ENCODE peak calls at places on chromosome 21, in six cellular contexts. Q is sigmoid colon, Z is breast epithelium, K is aorta, P is A549, X is psoas muscle. A is an unnamed sample.

GRCh38 chr21:15207635-15208370 is 143.0 kb upstream of the NRIP1 start:
- DNase-seq in Q (no peak), Z (no peak), K (no peak), P (no peak), X (no peak), A (no peak)

GRCh38 chr21:35868005-35868868 is 192.1 kb downstream of the SETD4 start:
- DNase-seq in Q (no peak), Z (no peak), K (no peak), P (no peak), X (no peak), A (no peak)

GRCh38 chr21:39924577-39925308 is 57.5 kb downstream of the PCP4 start:
- DNase-seq in Q (no peak), Z (no peak), K (no peak), P (no peak), X (no peak), A (no peak)

GRCh38 chr21:14071902-14072734 is 138.6 kb downstream of the LIPI start:
- DNase-seq in Q (no peak), Z (no peak), K (no peak), P (no peak), X (no peak), A (no peak)

GRCh38 chr21:43645414-43645891 is 13.8 kb downstream of the HSF2BP start:
- DNase-seq in Q (peak; percentile 73), Z (no peak), K (peak; percentile 70), P (peak; percentile 90), X (no peak), A (peak; percentile 50)

GRCh38 chr21:35833388-35833787 is 226.9 kb downstream of the SETD4 start:
- DNase-seq in Q (no peak), Z (no peak), K (no peak), P (no peak), X (no peak), A (no peak)

GRCh38 chr21:36456714-36457399 is 23.1 kb downstream of the CLDN14 start:
- DNase-seq in Q (peak; percentile 22), Z (no peak), K (no peak), P (no peak), X (no peak), A (no peak)

GRCh38 chr21:43827015-43827611 is 37.7 kb downstream of the RRP1 start:
- DNase-seq in Q (peak; percentile 60), Z (no peak), K (peak; percentile 77), P (peak; percentile 41), X (peak; percentile 64), A (no peak)

GRCh38 chr21:26067836-26068401 is 102.7 kb downstream of the APP start:
- DNase-seq in Q (no peak), Z (no peak), K (no peak), P (no peak), X (no peak), A (no peak)

GRCh38 chr21:43866659-43867331 is 1.8 kb downstream of the AGPAT3 start:
- DNase-seq in Q (no peak), Z (no peak), K (no peak), P (no peak), X (no peak), A (no peak)

GRCh38 chr21:38766987-38767722 is 38.6 kb upstream of the ETS2 start:
- DNase-seq in Q (no peak), Z (no peak), K (no peak), P (no peak), X (no peak), A (no peak)

GRCh38 chr21:26123012-26123411 is 47.6 kb downstream of the APP start:
- DNase-seq in Q (no peak), Z (no peak), K (no peak), P (no peak), X (no peak), A (no peak)

GRCh38 chr21:32705901-32706300 is 21.9 kb downstream of the SYNJ1 start:
- DNase-seq in Q (no peak), Z (no peak), K (no peak), P (no peak), X (no peak), A (no peak)

GRCh38 chr21:34770581-34770980 is 101.8 kb downstream of the CLIC6 start:
- DNase-seq in Q (no peak), Z (no peak), K (no peak), P (no peak), X (no peak), A (no peak)
- H3K27ac ChIP-seq in Q (no peak overlapping the region), Z (no peak overlapping the region), K (no peak overlapping the region), P (peak overlapping the region; percentile 74), X (no peak overlapping the region), A (no peak overlapping the region)

GRCh38 chr21:29647353-29647781 is 292.4 kb downstream of the GRIK1 start:
- DNase-seq in Q (no peak), Z (no peak), K (no peak), P (no peak), X (no peak), A (no peak)
- H3K27ac ChIP-seq in Q (no peak overlapping the region), Z (no peak overlapping the region), K (no peak overlapping the region), P (no peak overlapping the region), X (no peak overlapping the region), A (no peak overlapping the region)

DNA sequence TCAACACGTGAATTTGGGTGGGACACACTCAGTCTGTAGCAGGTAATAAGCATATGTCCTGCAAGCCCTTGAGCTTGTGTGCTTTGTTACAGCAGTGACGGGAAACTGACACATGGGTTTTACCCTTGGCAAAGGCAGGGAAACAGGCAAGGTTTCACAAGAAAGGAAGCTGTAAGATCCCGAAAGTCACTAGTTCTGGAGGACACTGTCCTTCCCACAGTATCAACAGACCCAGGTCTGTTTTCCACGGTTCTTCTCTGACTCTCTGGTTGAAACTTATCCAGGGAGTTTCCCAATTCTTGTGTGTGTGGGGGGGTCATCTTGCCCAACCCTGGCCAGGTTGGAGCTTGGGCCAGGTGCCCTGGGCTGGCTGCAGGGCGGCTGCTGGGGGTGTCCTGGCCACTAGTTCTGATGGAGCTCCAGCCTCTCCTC is 29.3 kb upstream of the ZBTB21 start:
- DNase-seq in Q (peak; percentile 63), Z (no peak), K (no peak), P (no peak), X (no peak), A (peak; percentile 27)
- H3K27ac ChIP-seq in Q (no peak overlapping the region), Z (peak overlapping the region; percentile 66), K (no peak overlapping the region), P (no peak overlapping the region), X (peak overlapping the region; percentile 16), A (no peak overlapping the region)

GRCh38 chr21:37554661-37555379 is 188.2 kb downstream of the DYRK1A start:
- DNase-seq in Q (no peak), Z (no peak), K (no peak), P (no peak), X (no peak), A (no peak)
- H3K27ac ChIP-seq in Q (no peak overlapping the region), Z (no peak overlapping the region), K (no peak overlapping the region), P (no peak overlapping the region), X (peak overlapping the region; percentile 89), A (no peak overlapping the region)

GRCh38 chr21:45110873-45111624 is 36.7 kb downstream of the ADARB1 start:
- DNase-seq in Q (peak; percentile 47), Z (no peak), K (no peak), P (no peak), X (no peak), A (no peak)

GRCh38 chr21:45108808-45109800 is 34.7 kb downstream of the ADARB1 start:
- DNase-seq in Q (no peak), Z (no peak), K (no peak), P (no peak), X (no peak), A (no peak)

GRCh38 chr21:45109831-45110492 is 35.6 kb downstream of the ADARB1 start:
- DNase-seq in Q (no peak), Z (no peak), K (no peak), P (no peak), X (no peak), A (no peak)

GRCh38 chr21:45105906-45106485 is 31.6 kb downstream of the ADARB1 start:
- DNase-seq in Q (no peak), Z (no peak), K (no peak), P (no peak), X (no peak), A (no peak)

DNA sequence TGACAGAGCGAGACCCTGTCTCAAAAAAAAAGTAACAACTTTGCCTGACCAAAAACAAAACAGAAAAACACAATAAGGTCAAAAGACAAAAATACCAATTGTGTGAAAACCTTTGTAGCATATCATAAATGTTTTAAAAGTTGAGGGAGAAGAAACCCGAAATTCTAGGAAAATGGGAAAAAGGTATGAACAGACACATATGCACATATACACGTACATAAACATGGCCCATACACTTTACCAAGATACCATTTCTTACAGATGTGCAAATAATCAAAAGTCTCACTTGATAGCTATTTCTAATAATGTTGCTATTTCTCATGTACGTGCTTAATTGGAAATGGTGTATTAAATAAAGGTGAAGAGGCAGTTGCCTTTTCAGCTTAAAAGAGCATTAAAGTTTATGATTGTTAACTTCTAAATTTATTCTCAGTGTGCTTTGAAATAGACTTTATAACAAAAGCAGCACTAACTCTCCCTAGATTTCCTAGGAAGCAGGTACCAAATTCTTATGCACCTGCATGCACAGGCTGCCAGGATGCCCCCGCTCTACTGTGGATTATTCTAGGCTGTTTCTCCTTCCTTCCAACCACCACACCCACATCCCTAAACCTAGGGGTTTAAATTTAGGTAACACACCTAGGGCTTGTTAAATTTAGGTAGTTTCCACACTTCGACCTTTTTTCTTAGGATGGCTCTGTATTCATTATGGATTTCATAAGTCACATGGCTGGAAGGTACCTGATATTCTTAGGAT is 33.8 kb downstream of the ADARB1 start:
- DNase-seq in Q (no peak), Z (no peak), K (no peak), P (no peak), X (no peak), A (no peak)
- H3K27ac ChIP-seq in Q (no peak overlapping the region), Z (no peak overlapping the region), K (no peak overlapping the region), P (no peak overlapping the region), X (no peak overlapping the region), A (no peak overlapping the region)

GRCh38 chr21:17746920-17747319 is 72.2 kb downstream of the C21orf91 start:
- DNase-seq in Q (no peak), Z (no peak), K (no peak), P (no peak), X (no peak), A (no peak)
- H3K27ac ChIP-seq in Q (no peak overlapping the region), Z (no peak overlapping the region), K (no peak overlapping the region), P (no peak overlapping the region), X (no peak overlapping the region), A (no peak overlapping the region)

DNA sequence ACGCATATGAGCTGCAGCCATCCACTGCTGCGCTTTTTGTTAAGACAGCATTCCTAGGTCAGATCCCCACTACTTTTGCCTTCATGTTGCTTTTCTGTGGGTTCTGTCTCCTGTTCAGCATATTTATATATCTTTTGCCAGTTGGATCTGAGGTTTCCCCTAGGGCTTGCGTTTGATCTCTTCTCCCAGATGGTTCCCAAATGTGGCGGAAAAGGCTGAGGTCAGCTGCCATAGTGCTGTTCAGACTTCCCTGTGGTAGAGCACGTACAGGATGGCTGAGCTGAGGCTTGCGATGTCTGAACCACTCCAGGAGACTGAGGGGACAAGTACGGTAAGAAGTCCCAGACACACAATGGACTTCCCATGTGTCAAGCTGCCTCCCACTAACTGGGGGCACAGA is 39.8 kb downstream of the COL6A1 start:
- DNase-seq in Q (peak; percentile 68), Z (no peak), K (no peak), P (no peak), X (no peak), A (peak; percentile 23)
- H3K27ac ChIP-seq in Q (peak overlapping the region; percentile 90), Z (peak overlapping the region; percentile 7), K (no peak overlapping the region), P (no peak overlapping the region), X (peak overlapping the region; percentile 16), A (peak overlapping the region; percentile 1)

A was measured in ovary.